ENCODE peak calls at places on chromosome 20, in five cellular contexts. R is HCT116, B is fibroblast of the aortic adventitia, E is Calu3, J is neural progenitor cell. T is an unnamed sample.

GRCh38 chr20:63896136-63896890 is 1.4 kb downstream of the DNAJC5 start:
- DNase-seq in R (no peak), B (peak), E (peak), J (peak), T (peak)

GRCh38 chr20:56934888-56935287 is 305.8 kb downstream of the TFAP2C start:
- DNase-seq in R (no peak), B (no peak), E (no peak), J (no peak), T (no peak)

GRCh38 chr20:13312300-13312699 is 91.2 kb downstream of the ISM1 start:
- DNase-seq in R (no peak), B (no peak), E (no peak), J (no peak), T (no peak)

GRCh38 chr20:57783956-57784837 is 74.4 kb upstream of the PMEPA1 start:
- DNase-seq in R (no peak), B (no peak), E (no peak), J (no peak), T (no peak)

GRCh38 chr20:60299951-60300350 is 341.7 kb downstream of the CDH26 start:
- DNase-seq in R (no peak), B (no peak), E (no peak), J (no peak), T (no peak)

GRCh38 chr20:53084408-53084997 is 112.3 kb downstream of the TSHZ2 start:
- DNase-seq in R (no peak), B (no peak), E (no peak), J (no peak), T (no peak)

GRCh38 chr20:59643616-59644061 is 39.3 kb downstream of the PHACTR3 start:
- DNase-seq in R (no peak), B (no peak), E (no peak), J (no peak), T (no peak)

GRCh38 chr20:51100617-51101016 is 77.7 kb upstream of the KCNG1 start:
- DNase-seq in R (no peak), B (no peak), E (peak), J (no peak), T (no peak)

GRCh38 chr20:58832442-58832841 is 18.3 kb downstream of the GNAS-AS1 start:
- DNase-seq in R (no peak), B (no peak), E (no peak), J (no peak), T (no peak)

GRCh38 chr20:13692802-13693736 is 54.3 kb upstream of the TASP1 start:
- DNase-seq in R (no peak), B (no peak), E (no peak), J (no peak), T (no peak)

GRCh38 chr20:45445805-45446562 is 23.6 kb upstream of the WFDC2 start:
- DNase-seq in R (peak), B (peak), E (peak), J (peak), T (peak)

GRCh38 chr20:56829788-56830385 is 200.8 kb downstream of the TFAP2C start:
- DNase-seq in R (no peak), B (no peak), E (no peak), J (no peak), T (no peak)

GRCh38 chr20:8756410-8756809 is 312.5 kb upstream of the PLCB4 start:
- DNase-seq in R (peak), B (peak), E (no peak), J (no peak), T (no peak)

DNA sequence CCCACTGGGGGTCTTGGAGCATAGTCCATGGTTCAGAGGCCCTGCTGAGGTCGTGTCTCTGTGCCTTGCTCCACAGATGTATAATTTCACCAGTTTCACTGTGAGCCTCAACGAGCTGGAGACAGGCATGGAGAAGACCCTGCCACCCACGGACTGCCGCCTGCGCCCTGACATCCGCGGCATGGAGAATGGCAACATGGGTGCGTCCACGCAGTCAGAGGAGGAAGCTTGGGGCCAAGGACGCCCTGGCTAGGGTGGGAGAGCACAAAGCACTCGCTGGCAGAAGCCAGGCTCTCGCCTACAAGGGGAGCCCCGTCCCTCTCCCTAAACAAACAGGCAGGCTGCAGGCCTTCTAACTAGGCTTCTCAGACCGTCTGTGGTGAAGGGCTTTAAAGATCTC is 13.7 kb upstream of the ADRM1 start:
- DNase-seq in R (no peak), B (no peak), E (no peak), J (no peak), T (no peak)
- TF ChIP-seq CTCF in R (no peak), B (no peak), E (no peak), J (no peak), T (no peak)

GRCh38 chr20:21364413-21364812 is 32.9 kb downstream of the NKX2-4 start:
- DNase-seq in R (no peak), B (no peak), E (no peak), J (no peak), T (no peak)
- TF ChIP-seq CTCF in R (no peak), B (no peak), E (no peak), J (no peak), T (no peak)

DNA sequence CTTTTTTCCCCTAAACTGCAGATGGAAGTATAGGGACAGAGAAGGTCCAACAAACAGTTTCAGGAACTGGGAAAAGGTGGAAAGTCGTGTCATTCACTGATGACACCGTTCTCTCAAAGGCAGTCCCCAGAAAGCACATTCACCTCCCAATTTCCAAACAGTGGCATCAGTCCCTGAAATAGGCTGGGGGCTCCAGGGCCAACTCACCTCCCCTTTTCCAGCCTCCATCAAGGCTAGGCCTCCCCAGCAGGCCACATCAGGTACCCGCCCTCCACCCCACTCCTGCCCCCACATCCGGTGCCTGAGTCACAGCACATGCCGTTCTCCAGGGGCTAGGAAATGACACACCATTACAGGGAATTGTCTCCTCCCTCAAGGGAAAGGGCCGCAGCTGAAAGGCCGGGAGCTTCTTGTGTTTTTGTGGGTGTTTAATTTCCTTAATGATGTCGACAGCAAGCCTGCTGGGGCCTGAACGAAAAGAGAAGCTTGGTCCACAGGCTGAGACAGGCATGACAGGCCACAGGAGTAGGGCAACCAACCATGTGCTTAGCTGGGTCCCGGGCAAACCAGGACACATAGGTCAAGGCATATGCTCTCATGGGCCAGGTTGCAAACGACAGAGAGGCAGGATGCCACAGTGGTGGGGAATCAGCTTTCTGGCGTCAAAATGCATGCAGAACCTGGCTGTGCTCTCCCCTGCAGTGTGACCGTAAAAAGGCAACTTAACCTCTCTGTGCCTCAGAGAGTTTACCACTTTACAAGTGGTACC is 39.2 kb downstream of the ZMYND8 start:
- DNase-seq in R (peak), B (peak), E (peak), J (peak), T (no peak)
- TF ChIP-seq CTCF in R (no peak), B (no peak), E (no peak), J (no peak), T (no peak)

GRCh38 chr20:31517373-31517772 is 3.1 kb downstream of the HM13 start:
- DNase-seq in R (peak), B (peak), E (peak), J (peak), T (no peak)
- TF ChIP-seq CTCF in R (peak), B (peak), E (peak), J (peak), T (no peak)

GRCh38 chr20:19903168-19903676 is 113.9 kb upstream of the NAA20 start:
- DNase-seq in R (no peak), B (no peak), E (no peak), J (no peak), T (peak)
- TF ChIP-seq CTCF in R (no peak), B (no peak), E (no peak), J (no peak), T (peak)

GRCh38 chr20:39264506-39265172 is 302.5 kb downstream of the DHX35 start:
- DNase-seq in R (peak), B (peak), E (peak), J (peak), T (peak)
- TF ChIP-seq CTCF in R (peak), B (peak), E (peak), J (peak), T (peak)

GRCh38 chr20:24303393-24303792 is 166.0 kb upstream of the SYNDIG1 start:
- DNase-seq in R (no peak), B (peak), E (no peak), J (peak), T (no peak)
- TF ChIP-seq CTCF in R (peak), B (peak), E (no peak), J (peak), T (no peak)

T was measured in GM13977.